ENCODE peak calls at places on chromosomes 1 and 21, in seven cellular contexts. J is progenitor cell of endocrine pancreas; K is HCEC 1CT; H is left cardiac atrium; D is naive thymus-derived CD8-positive, alpha-beta T cell; O is GM19239; E is H54. P is an unnamed sample.

GRCh38 chr1:234848972-234849641 is 239.1 kb upstream of the IRF2BP2 start:
- DNase-seq in K (peak), H (no peak), J (no peak), D (no peak), E (no peak), O (no peak), P (no peak)

GRCh38 chr1:46254668-46255067 is 7.1 kb downstream of the RAD54L start:
- DNase-seq in E (no peak), H (no peak), O (no peak), K (no peak), D (no peak), J (no peak), P (no peak)

GRCh38 chr1:203324103-203325003 is 19.0 kb downstream of the BTG2 start:
- DNase-seq in H (no peak), O (no peak), E (no peak), J (no peak), D (peak), K (no peak), P (peak)

GRCh38 chr1:35808376-35809155 is 750 bp downstream of the AGO4 start:
- DNase-seq in K (peak), E (peak), H (peak), D (no peak), O (peak), J (peak), P (peak)

GRCh38 chr1:169106095-169106920 is at the start of gene ATP1B1:
- DNase-seq in E (peak), J (peak), D (peak), K (peak), O (peak), H (peak), P (peak)

GRCh38 chr1:16926491-16927195 is 4.9 kb downstream of the CROCC start:
- DNase-seq in K (no peak), E (no peak), H (no peak), J (no peak), D (no peak), O (no peak), P (no peak)

GRCh38 chr1:231828182-231828920 is 201.8 kb downstream of the DISC1 start:
- DNase-seq in J (no peak), K (peak), O (no peak), H (no peak), D (no peak), E (peak), P (no peak)

GRCh38 chr21:33975548-33976081 is 60.0 kb upstream of the ATP5PO start:
- DNase-seq in E (no peak), J (no peak), H (no peak), O (peak), D (no peak), K (peak), P (peak)

GRCh38 chr1:155184351-155184811 is 10.7 kb downstream of the TRIM46 start:
- DNase-seq in O (no peak), E (no peak), J (no peak), H (peak), K (no peak), D (no peak), P (no peak)

GRCh38 chr1:7331926-7332535 is 439.1 kb upstream of the VAMP3 start:
- DNase-seq in K (no peak), J (no peak), H (no peak), E (no peak), O (no peak), D (no peak), P (no peak)

GRCh38 chr1:44050261-44050660 is 19.0 kb upstream of the SLC6A9 start:
- DNase-seq in K (no peak), E (no peak), D (no peak), J (no peak), H (no peak), O (no peak), P (no peak)

GRCh38 chr1:185260611-185261010 is 56.4 kb downstream of the IVNS1ABP start:
- DNase-seq in J (no peak), D (no peak), E (no peak), H (no peak), O (no peak), K (peak), P (no peak)

GRCh38 chr1:53066941-53067738 is 5.1 kb downstream of the PODN start:
- DNase-seq in J (no peak), D (no peak), E (no peak), O (no peak), H (peak), K (no peak), P (no peak)

GRCh38 chr1:20485527-20486456 is at the start of gene CAMK2N1:
- DNase-seq in J (peak), E (peak), O (peak), K (peak), H (peak), D (peak), P (no peak)

GRCh38 chr1:87024936-87025537 is 110.6 kb downstream of the HS2ST1 start:
- DNase-seq in O (no peak), D (no peak), H (no peak), K (peak), E (peak), J (no peak), P (no peak)

GRCh38 chr1:172745014-172745413 is 86.1 kb downstream of the FASLG start:
- DNase-seq in H (no peak), O (peak), D (no peak), J (no peak), K (peak), E (no peak), P (peak)

GRCh38 chr21:42850866-42851391 is 28.4 kb downstream of the WDR4 start:
- DNase-seq in J (no peak), O (peak), D (no peak), K (no peak), E (peak), H (no peak), P (peak)